ENCODE peak calls at places on chromosomes 16 and 17, in five cellular contexts. I is EH; F is stimulated activated CD8-positive, alpha-beta memory T cell treated with anti-CD3 and anti-CD28 coated beads, Interleukin-7, amount 100 ng/mL, for 24 hours; D is T-helper 2 cell treated with Interferon-gamma antibody and Interleukin-4, amounts not matched to agents 5 μg/mL and 100 μg/mL, for 36 hours; B is fibroblast of the aortic adventitia. K is an unnamed sample.

GRCh38 chr17:48064638-48065037 is 16.5 kb downstream of the NFE2L1 start:
- DNase-seq in B (no peak), I (no peak), F (no peak), D (no peak), K (no peak)

GRCh38 chr16:23710008-23710407 is 3.0 kb downstream of the ERN2 start:
- DNase-seq in I (no peak), D (no peak), F (no peak), B (no peak), K (no peak)

GRCh38 chr16:60107467-60107866 is 1373.4 kb upstream of the GOT2 start:
- DNase-seq in B (no peak), D (no peak), F (no peak), I (peak; percentile 87), K (no peak)

GRCh38 chr17:82343560-82343959 is 10.0 kb upstream of the SECTM1 start:
- DNase-seq in F (no peak), I (no peak), B (no peak), D (no peak), K (no peak)

GRCh38 chr17:32931686-32932085 is 3.7 kb downstream of the TMEM98 start:
- DNase-seq in I (no peak), D (no peak), F (no peak), B (no peak), K (no peak)

GRCh38 chr17:77208856-77209255 is 68.1 kb downstream of the SEC14L1 start:
- DNase-seq in F (no peak), D (no peak), I (peak; percentile 52), B (no peak), K (no peak)

GRCh38 chr17:2780256-2780655 is 16.0 kb upstream of the RAP1GAP2 start:
- DNase-seq in D (no peak), I (no peak), F (no peak), B (no peak), K (no peak)

GRCh38 chr16:53999841-54000240 is 286.7 kb downstream of the IRX3 start:
- DNase-seq in F (no peak), D (no peak), B (peak; percentile 60), I (peak; percentile 25), K (no peak)

GRCh38 chr16:69326172-69326873 is 4.1 kb downstream of the PDF start:
- DNase-seq in D (no peak), I (no peak), B (no peak), F (no peak), K (no peak)

GRCh38 chr16:58494981-58495860 is 4.7 kb upstream of the NDRG4 start:
- DNase-seq in F (peak; percentile 24), I (peak; percentile 98), D (peak; percentile 75), B (peak; percentile 98), K (peak; percentile 54)

GRCh38 chr17:77470800-77471733 is 330.3 kb downstream of the SEC14L1 start:
- DNase-seq in B (peak; percentile 85), F (no peak), I (peak; percentile 74), D (no peak), K (peak; percentile 22)

GRCh38 chr17:45408611-45409421 is 23.9 kb downstream of the ARHGAP27 start:
- DNase-seq in B (no peak), F (no peak), I (peak; percentile 61), D (no peak), K (no peak)

GRCh38 chr17:67021718-67022450 is 22.5 kb upstream of the CACNG1 start:
- DNase-seq in F (no peak), B (no peak), I (no peak), D (no peak), K (no peak)

GRCh38 chr17:33522623-33523022 is 229.5 kb upstream of the ASIC2 start:
- DNase-seq in D (no peak), B (no peak), F (no peak), I (no peak), K (no peak)

GRCh38 chr16:54426550-54426843 is 139.9 kb upstream of the IRX3 start:
- DNase-seq in B (no peak), F (no peak), I (no peak), D (no peak), K (no peak)

GRCh38 chr17:10276436-10276835 is 78.0 kb upstream of the GAS7 start:
- DNase-seq in B (no peak), F (no peak), D (no peak), I (no peak), K (no peak)

GRCh38 chr17:2405247-2405926 is 4.5 kb upstream of the MNT start:
- DNase-seq in D (no peak), F (no peak), B (peak; percentile 91), I (peak; percentile 94), K (no peak)

GRCh38 chr17:32871736-32872135 is 5.2 kb downstream of the MYO1D start:
- DNase-seq in D (no peak), I (no peak), B (no peak), F (no peak), K (no peak)

GRCh38 chr17:44324571-44325275 is at the start of gene SLC25A39:
- DNase-seq in B (peak; percentile 91), F (peak; percentile 84), I (peak; percentile 91), D (peak; percentile 97), K (peak; percentile 70)

GRCh38 chr16:84013787-84014569 is 28.6 kb downstream of the SLC38A8 start:
- DNase-seq in I (peak; percentile 64), B (no peak), F (peak; percentile 21), D (peak; percentile 60), K (no peak)

GRCh38 chr17:35747540-35748017 is 5.5 kb downstream of the GAS2L2 start:
- DNase-seq in D (peak; percentile 56), B (peak; percentile 84), I (peak; percentile 78), F (peak; percentile 59), K (peak; percentile 14)

GRCh38 chr17:67276075-67276474 is 31.1 kb upstream of the HELZ start:
- DNase-seq in F (no peak), I (no peak), D (no peak), B (no peak), K (no peak)

GRCh38 chr16:73124097-73124652 is 76.2 kb upstream of the ZFHX3 start:
- DNase-seq in I (no peak), B (peak; percentile 32), F (no peak), D (no peak), K (no peak)

GRCh38 chr17:29760279-29760721 is 137.6 kb upstream of the CORO6 start:
- DNase-seq in I (peak; percentile 27), F (no peak), D (peak; percentile 57), B (peak; percentile 64), K (no peak)

GRCh38 chr16:4032768-4033167 is 83.5 kb downstream of the ADCY9 start:
- DNase-seq in F (peak; percentile 1), B (peak; percentile 64), D (no peak), I (no peak), K (no peak)

GRCh38 chr16:76190059-76190458 is 87.1 kb upstream of the CNTNAP4 start:
- DNase-seq in I (no peak), F (no peak), B (no peak), D (no peak), K (no peak)

GRCh38 chr16:85102106-85102630 is 10.1 kb downstream of the CIBAR2 start:
- DNase-seq in B (no peak), F (no peak), D (no peak), I (no peak), K (no peak)

GRCh38 chr16:70529051-70529777 is 5.6 kb downstream of the SF3B3 start:
- DNase-seq in F (no peak), B (peak; percentile 84), D (no peak), I (peak; percentile 78), K (peak; percentile 16)

GRCh38 chr16:89581861-89582563 is 6.5 kb downstream of the CPNE7 start:
- DNase-seq in I (peak; percentile 77), F (no peak), D (no peak), B (peak; percentile 75), K (no peak)

GRCh38 chr17:58335061-58335731 is 6.6 kb upstream of the TSPOAP1 start:
- DNase-seq in I (no peak), F (no peak), B (no peak), D (peak; percentile 51), K (no peak)

K was measured in NCI-H446 treated with DMSO at 0.1 percent for 48 hours.